ENCODE peak calls at places on chromosomes 3 and 15, in five cellular contexts. L, K, X, S and U are unnamed samples.

GRCh38 chr3:190227064-190227463 is 95.2 kb downstream of the CLDN1 start:
- DNase-seq in L (no peak), K (no peak), X (no peak), S (no peak), U (no peak)

GRCh38 chr3:76582632-76583378 is 457.1 kb upstream of the ROBO2 start:
- DNase-seq in L (no peak), K (peak; percentile 40), X (no peak), S (no peak), U (no peak)

GRCh38 chr15:83695901-83696425 is 42.0 kb downstream of the ADAMTSL3 start:
- DNase-seq in L (no peak), K (no peak), X (no peak), S (no peak), U (no peak)

GRCh38 chr15:29874977-29875376 is 52.7 kb upstream of the TJP1 start:
- DNase-seq in L (no peak), K (no peak), X (no peak), S (no peak), U (no peak)

GRCh38 chr3:147775816-147776530 is 366.8 kb downstream of the ZIC1 start:
- DNase-seq in L (no peak), K (peak; percentile 86), X (no peak), S (no peak), U (no peak)

GRCh38 chr3:171811059-171811912 is 1.0 kb upstream of the PLD1 start:
- DNase-seq in L (no peak), K (peak; percentile 98), X (no peak), S (no peak), U (no peak)

GRCh38 chr3:177111541-177111949 is 85.7 kb downstream of the TBL1XR1 start:
- DNase-seq in L (no peak), K (no peak), X (no peak), S (no peak), U (no peak)

GRCh38 chr15:25246641-25247417 is 192.0 kb downstream of the UBE3A start:
- DNase-seq in L (no peak), K (no peak), X (no peak), S (no peak), U (peak; percentile 7)

GRCh38 chr3:58659051-58659675 is 7.4 kb downstream of the FAM3D start:
- DNase-seq in L (peak; percentile 82), K (peak; percentile 59), X (peak; percentile 22), S (peak; percentile 88), U (peak; percentile 61)

GRCh38 chr15:71422530-71423259 is 307.4 kb downstream of the THSD4 start:
- DNase-seq in L (no peak), K (no peak), X (no peak), S (no peak), U (no peak)

DNA sequence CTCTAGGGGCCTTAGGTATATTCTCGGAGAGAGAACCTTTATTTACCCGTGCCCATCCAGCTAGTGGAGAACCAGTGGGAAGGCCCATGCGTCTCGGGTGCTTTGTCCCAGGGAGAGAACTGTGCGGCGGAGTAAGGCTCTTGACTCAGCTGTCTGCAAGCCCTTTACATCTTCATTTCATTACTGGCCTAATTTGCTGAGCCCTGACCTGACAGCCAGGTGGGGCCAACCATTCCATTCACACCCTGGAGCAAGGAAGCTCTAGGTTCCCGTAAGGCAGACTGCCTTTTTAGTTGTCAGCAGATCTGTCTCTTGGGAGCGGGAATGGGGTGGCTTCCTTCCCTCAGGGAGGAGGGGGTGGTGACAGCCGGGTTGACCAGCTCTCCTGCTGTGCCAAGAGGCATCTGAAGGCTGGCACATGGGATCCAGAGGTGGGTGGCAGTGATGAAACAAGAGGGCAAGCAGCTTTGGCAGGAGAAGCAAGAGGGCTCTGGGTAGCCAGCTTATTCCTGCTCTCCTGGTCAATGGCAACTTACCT is 36.4 kb downstream of the SV2B start:
- DNase-seq in L (no peak), K (no peak), X (no peak), S (no peak), U (no peak)
- H3K27me3 ChIP-seq in L (no peaks in the 10 kb centered on the region), K (no peaks in the 10 kb centered on the region), X (no peaks in the 10 kb centered on the region), S (peaks cover under 1% of the 10 kb centered on the region), U (no peaks in the 10 kb centered on the region)

DNA sequence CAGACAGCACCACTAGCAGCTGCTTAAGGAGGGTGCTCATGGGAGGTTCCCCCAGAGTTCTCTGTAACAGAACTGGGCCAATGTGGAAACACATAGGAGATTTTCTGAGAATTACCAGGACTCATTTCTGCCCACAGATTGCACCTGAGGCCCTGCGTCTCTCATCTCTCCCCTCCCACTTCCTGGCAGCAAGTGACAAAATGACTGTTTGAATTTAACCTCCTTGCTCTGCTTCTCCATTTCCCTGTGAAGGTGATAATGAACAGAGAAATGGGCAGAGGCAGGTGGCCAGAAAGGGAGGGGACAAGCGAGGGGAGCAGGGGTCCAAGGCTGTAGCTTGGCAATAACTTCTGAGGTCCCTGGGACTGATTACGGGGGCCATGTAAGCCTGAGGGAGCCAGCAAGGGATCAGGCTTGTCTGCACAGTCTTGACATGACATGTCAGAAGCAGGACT is 8.0 kb downstream of the EPHB1 start:
- DNase-seq in L (no peak), K (no peak), X (no peak), S (peak; percentile 66), U (no peak)
- H3K27me3 ChIP-seq in L (peaks cover 19% of the 10 kb centered on the region), K (no peaks in the 10 kb centered on the region), X (peaks cover 58% of the 10 kb centered on the region), S (peaks cover 76% of the 10 kb centered on the region), U (no peaks in the 10 kb centered on the region)

DNA sequence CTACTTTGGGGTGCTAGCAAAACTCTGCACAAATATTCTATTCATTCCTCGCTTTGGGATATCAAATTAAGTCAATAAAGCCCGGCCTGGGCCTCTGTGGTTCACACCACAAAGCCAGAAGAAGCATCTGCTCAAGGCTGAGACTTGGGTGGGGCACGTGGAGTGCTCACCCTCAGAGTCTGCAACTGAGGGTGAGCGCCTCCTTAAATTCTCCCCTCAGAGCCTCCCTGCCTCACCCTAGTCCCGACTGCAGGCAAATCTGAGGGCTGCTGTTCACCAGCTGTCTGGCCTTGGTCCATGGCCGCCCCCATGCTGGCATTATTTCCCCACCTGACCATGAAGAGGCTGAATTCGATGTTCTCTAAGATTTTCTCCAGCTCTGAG is 1.7 kb upstream of the MEGF11 start:
- DNase-seq in L (no peak), K (no peak), X (no peak), S (no peak), U (no peak)
- H3K27me3 ChIP-seq in L (peaks cover 80% of the 10 kb centered on the region), K (peaks cover 85% of the 10 kb centered on the region), X (peaks cover 89% of the 10 kb centered on the region), S (peaks cover 79% of the 10 kb centered on the region), U (peaks cover 28% of the 10 kb centered on the region)

GRCh38 chr3:157624801-157625200 is 121.6 kb upstream of the VEPH1 start:
- DNase-seq in L (no peak), K (no peak), X (no peak), S (no peak), U (no peak)

GRCh38 chr3:157631468-157631867 is 128.3 kb upstream of the VEPH1 start:
- DNase-seq in L (no peak), K (peak; percentile 25), X (no peak), S (no peak), U (no peak)

GRCh38 chr3:157632081-157632480 is 128.9 kb upstream of the VEPH1 start:
- DNase-seq in L (no peak), K (no peak), X (no peak), S (no peak), U (no peak)

DNA sequence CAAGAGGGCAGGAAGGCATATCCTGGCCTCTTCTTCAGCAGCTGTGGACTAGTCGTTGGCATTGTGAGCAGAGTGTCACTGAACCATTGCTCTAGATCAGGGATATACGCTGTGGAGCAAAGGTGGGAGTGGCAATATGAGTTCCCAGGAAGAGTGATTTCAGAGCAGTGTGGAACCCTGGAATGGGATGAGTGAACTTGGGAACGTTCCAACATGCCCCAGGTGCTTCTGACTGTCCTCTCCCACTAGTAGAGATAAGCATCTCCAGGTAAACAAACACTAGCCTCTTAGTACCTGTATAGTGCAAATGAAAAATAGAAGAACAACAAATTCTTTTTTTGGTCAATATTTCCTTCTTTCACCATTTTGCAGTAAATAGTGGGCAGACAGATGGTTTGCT is 123.6 kb upstream of the VEPH1 start:
- DNase-seq in L (no peak), K (no peak), X (no peak), S (no peak), U (no peak)
- H3K27me3 ChIP-seq in L (no peaks in the 10 kb centered on the region), K (no peaks in the 10 kb centered on the region), X (no peaks in the 10 kb centered on the region), S (no peaks in the 10 kb centered on the region), U (no peaks in the 10 kb centered on the region)

GRCh38 chr3:149638401-149639092 is 19.3 kb downstream of the WWTR1 start:
- DNase-seq in L (no peak), K (peak; percentile 82), X (no peak), S (no peak), U (no peak)
- H3K27me3 ChIP-seq in L (no peaks in the 10 kb centered on the region), K (no peaks in the 10 kb centered on the region), X (no peaks in the 10 kb centered on the region), S (no peaks in the 10 kb centered on the region), U (no peaks in the 10 kb centered on the region)

GRCh38 chr15:70092462-70092850 is 5.3 kb downstream of the TLE3 start:
- DNase-seq in L (no peak), K (no peak), X (no peak), S (no peak), U (no peak)

GRCh38 chr15:70091649-70092461 is 5.9 kb downstream of the TLE3 start:
- DNase-seq in L (no peak), K (no peak), X (no peak), S (no peak), U (no peak)

GRCh38 chr15:70094690-70095311 is 2.9 kb downstream of the TLE3 start:
- DNase-seq in L (no peak), K (peak; percentile 18), X (peak; percentile 23), S (no peak), U (no peak)

GRCh38 chr15:70093070-70093469 is 4.6 kb downstream of the TLE3 start:
- DNase-seq in L (no peak), K (no peak), X (no peak), S (no peak), U (no peak)

GRCh38 chr15:70093481-70094309 is 4.0 kb downstream of the TLE3 start:
- DNase-seq in L (peak; percentile 79), K (peak; percentile 56), X (no peak), S (peak; percentile 72), U (no peak)
- H3K27me3 ChIP-seq in L (peaks cover 40% of the 10 kb centered on the region), K (no peaks in the 10 kb centered on the region), X (peaks cover 20% of the 10 kb centered on the region), S (no peaks in the 10 kb centered on the region), U (no peaks in the 10 kb centered on the region)

GRCh38 chr3:167843886-167844285 is 108.4 kb downstream of the SERPINI1 start:
- DNase-seq in L (no peak), K (no peak), X (no peak), S (no peak), U (no peak)
- H3K27me3 ChIP-seq in L (no peaks in the 10 kb centered on the region), K (no peaks in the 10 kb centered on the region), X (no peaks in the 10 kb centered on the region), S (no peaks in the 10 kb centered on the region), U (no peaks in the 10 kb centered on the region)

GRCh38 chr15:87827126-87827525 is 429.4 kb downstream of the NTRK3 start:
- DNase-seq in L (no peak), K (peak; percentile 36), X (no peak), S (no peak), U (no peak)
- H3K27me3 ChIP-seq in L (no peaks in the 10 kb centered on the region), K (no peaks in the 10 kb centered on the region), X (peaks cover 21% of the 10 kb centered on the region), S (peaks cover 78% of the 10 kb centered on the region), U (no peaks in the 10 kb centered on the region)

GRCh38 chr3:44522494-44522933 is 32.5 kb upstream of the ZKSCAN7 start:
- DNase-seq in L (no peak), K (peak; percentile 4), X (no peak), S (no peak), U (no peak)
- H3K27me3 ChIP-seq in L (no peaks in the 10 kb centered on the region), K (peaks cover 11% of the 10 kb centered on the region), X (no peaks in the 10 kb centered on the region), S (peaks cover 5% of the 10 kb centered on the region), U (no peaks in the 10 kb centered on the region)